ENCODE peak calls at places on chromosomes 13 and 19, in four cellular contexts. Y is esophagus muscularis mucosa, O is keratinocyte, E is SK-N-SH. H is an unnamed sample.

GRCh38 chr13:101449971-101450748 is 2.3 kb upstream of the ITGBL1 start:
- DNase-seq in Y (no peak), O (peak; percentile 79), E (no peak), H (no peak)

GRCh38 chr13:43058318-43058674 is 34.9 kb downstream of the DNAJC15 start:
- DNase-seq in Y (no peak), O (peak; percentile 95), E (no peak), H (peak; percentile 95)

GRCh38 chr13:39820606-39821005 is 165.1 kb downstream of the COG6 start:
- DNase-seq in Y (no peak), O (no peak), E (no peak), H (no peak)

GRCh38 chr19:40907968-40908735 is 26.1 kb upstream of the CYP2A7 start:
- DNase-seq in Y (no peak), O (no peak), E (no peak), H (no peak)

GRCh38 chr13:113083402-113084061 is 22.1 kb upstream of the F7 start:
- DNase-seq in Y (no peak), O (no peak), E (no peak), H (no peak)

GRCh38 chr19:40627486-40628279 is 26.5 kb downstream of the LTBP4 start:
- DNase-seq in Y (no peak), O (no peak), E (peak; percentile 45), H (no peak)

GRCh38 chr13:107205318-107206112 is 637.6 kb upstream of the ARGLU1 start:
- DNase-seq in Y (no peak), O (no peak), E (peak; percentile 71), H (peak; percentile 91)

GRCh38 chr19:2477732-2478191 is 1.8 kb downstream of the GADD45B start:
- DNase-seq in Y (no peak), O (no peak), E (no peak), H (no peak)

GRCh38 chr13:83730674-83731073 is 151.6 kb downstream of the SLITRK1 start:
- DNase-seq in Y (no peak), O (no peak), E (no peak), H (no peak)

GRCh38 chr13:48844676-48845075 is 131.0 kb upstream of the FNDC3A start:
- DNase-seq in Y (no peak), O (no peak), E (no peak), H (no peak)

GRCh38 chr13:23421596-23421995 is 11.9 kb downstream of the SACS start:
- DNase-seq in Y (peak; percentile 77), O (no peak), E (no peak), H (no peak)

GRCh38 chr19:28727133-28727834 is 485.7 kb downstream of the UQCRFS1 start:
- DNase-seq in Y (no peak), O (no peak), E (peak; percentile 65), H (no peak)

GRCh38 chr19:4369109-4369887 is 25.9 kb downstream of the MPND start:
- DNase-seq in Y (no peak), O (peak; percentile 66), E (no peak), H (no peak)

GRCh38 chr13:37127706-37128241 is 22.3 kb upstream of the CSNK1A1L start:
- DNase-seq in Y (no peak), O (no peak), E (no peak), H (no peak)

GRCh38 chr19:49690656-49691242 is at the start of gene CPT1C:
- DNase-seq in Y (peak; percentile 94), O (no peak), E (peak; percentile 96), H (peak; percentile 91)

GRCh38 chr19:16336571-16336970 is 11.9 kb downstream of the KLF2 start:
- DNase-seq in Y (no peak), O (no peak), E (no peak), H (no peak)

GRCh38 chr19:31351212-31352193 is 2.3 kb upstream of the TSHZ3 start:
- DNase-seq in Y (no peak), O (no peak), E (peak; percentile 74), H (no peak)

GRCh38 chr13:34128661-34129060 is 310.7 kb downstream of the RFC3 start:
- DNase-seq in Y (no peak), O (no peak), E (no peak), H (no peak)

GRCh38 chr13:48653074-48654054 is at the start of gene CYSLTR2:
- DNase-seq in Y (peak; percentile 55), O (no peak), E (peak; percentile 32), H (no peak)

GRCh38 chr13:27857271-27857670 is 62.5 kb upstream of the PDX1 start:
- DNase-seq in Y (peak; percentile 26), O (no peak), E (no peak), H (no peak)

GRCh38 chr13:51806571-51806970 is 2.6 kb upstream of the DHRS12 start:
- DNase-seq in Y (no peak), O (no peak), E (no peak), H (no peak)

GRCh38 chr13:95676100-95676774 is 702 bp upstream of the DNAJC3 start:
- DNase-seq in Y (no peak), O (no peak), E (no peak), H (no peak)

GRCh38 chr13:99228737-99229691 is 28.4 kb downstream of the UBAC2 start:
- DNase-seq in Y (no peak), O (peak; percentile 57), E (peak; percentile 41), H (no peak)

GRCh38 chr19:56091066-56091490 is 30.0 kb downstream of the ZNF787 start:
- DNase-seq in Y (no peak), O (no peak), E (no peak), H (no peak)

GRCh38 chr19:55156202-55157063 is 1.1 kb downstream of the TNNI3 start:
- DNase-seq in Y (no peak), O (no peak), E (peak; percentile 92), H (no peak)

GRCh38 chr13:26965976-26966375 is 205.4 kb upstream of the GPR12 start:
- DNase-seq in Y (no peak), O (no peak), E (no peak), H (no peak)

GRCh38 chr19:45790942-45791341 is 1.7 kb downstream of the DMWD start:
- DNase-seq in Y (no peak), O (no peak), E (no peak), H (no peak)

GRCh38 chr19:11378319-11379189 is 4.1 kb downstream of the SWSAP1 start:
- DNase-seq in Y (no peak), O (no peak), E (peak; percentile 72), H (no peak)

GRCh38 chr19:44796701-44797115 is 12.2 kb upstream of the BCAM start:
- DNase-seq in Y (no peak), O (no peak), E (no peak), H (no peak)

GRCh38 chr19:33174186-33174585 is 19.9 kb upstream of the LRP3 start:
- DNase-seq in Y (no peak), O (no peak), E (no peak), H (no peak)

GRCh38 chr19:33176670-33177416 is 17.3 kb upstream of the LRP3 start:
- DNase-seq in Y (peak; percentile 100), O (peak; percentile 95), E (peak; percentile 97), H (peak; percentile 99)

GRCh38 chr19:33177417-33177976 is 16.6 kb upstream of the LRP3 start:
- DNase-seq in Y (no peak), O (no peak), E (peak; percentile 77), H (no peak)

GRCh38 chr19:33175156-33175782 is 18.9 kb upstream of the LRP3 start:
- DNase-seq in Y (no peak), O (no peak), E (no peak), H (no peak)

GRCh38 chr19:33175886-33176669 is 18.1 kb upstream of the LRP3 start:
- DNase-seq in Y (no peak), O (no peak), E (peak; percentile 75), H (no peak)
- TF ChIP-seq CTCF in Y (no peak), O (no peak), E (no peak), H (no peak)

DNA sequence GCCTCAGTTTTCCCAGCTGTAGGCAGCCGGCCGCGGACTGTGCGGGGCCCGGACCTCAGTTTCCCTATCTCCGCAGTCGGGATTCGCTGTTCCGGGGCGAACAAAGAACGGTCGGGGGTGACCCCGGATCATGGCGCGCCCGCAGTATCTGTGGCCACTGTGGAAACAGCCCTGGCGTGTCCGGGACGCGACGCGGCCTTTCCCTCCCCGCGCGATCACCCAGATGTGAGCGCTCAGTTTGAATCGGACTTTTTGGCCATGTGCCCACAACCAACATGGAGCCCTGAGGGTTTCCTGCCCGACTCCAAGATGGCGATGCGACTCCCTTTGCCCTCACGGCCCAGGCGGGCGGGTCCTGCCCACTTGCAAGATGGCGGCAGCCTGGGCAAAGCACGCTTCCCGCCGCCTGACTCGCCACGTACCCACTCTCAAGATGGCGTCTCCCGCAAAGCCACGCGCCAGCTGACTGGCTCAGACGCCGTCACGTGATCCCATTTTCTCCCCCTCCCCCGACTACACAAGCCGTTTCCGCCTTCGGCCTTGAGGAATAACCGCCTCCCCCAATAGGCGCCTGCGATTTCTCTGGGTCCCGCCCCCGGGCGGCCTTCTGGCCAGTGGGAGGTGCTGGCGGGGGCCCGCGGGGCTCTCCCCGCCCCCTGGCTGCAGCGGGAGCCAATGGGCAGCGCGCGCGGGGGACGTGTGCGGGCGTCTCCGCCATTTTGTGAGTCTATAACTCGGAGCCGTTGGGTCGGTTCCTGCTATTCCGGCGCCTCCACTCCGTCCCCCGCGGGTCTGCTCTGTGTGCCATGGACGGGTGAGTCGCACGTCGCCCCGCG is at the start of gene PTBP1:
- DNase-seq in Y (peak; percentile 100), O (peak; percentile 100), E (peak; percentile 97), H (peak; percentile 100)
- TF ChIP-seq CTCF in Y (peak; percentile 19), O (no peak), E (no peak), H (peak; percentile 26)

GRCh38 chr19:43425567-43426392 is 11.1 kb downstream of the TEX101 start:
- DNase-seq in Y (no peak), O (no peak), E (no peak), H (no peak)
- TF ChIP-seq CTCF in Y (no peak), O (peak; percentile 72), E (peak; percentile 57), H (peak; percentile 43)

GRCh38 chr13:57557979-57558529 is 73.5 kb upstream of the PCDH17 start:
- DNase-seq in Y (no peak), O (no peak), E (peak; percentile 2), H (no peak)
- TF ChIP-seq CTCF in Y (no peak), O (no peak), E (peak; percentile 58), H (peak; percentile 46)

DNA sequence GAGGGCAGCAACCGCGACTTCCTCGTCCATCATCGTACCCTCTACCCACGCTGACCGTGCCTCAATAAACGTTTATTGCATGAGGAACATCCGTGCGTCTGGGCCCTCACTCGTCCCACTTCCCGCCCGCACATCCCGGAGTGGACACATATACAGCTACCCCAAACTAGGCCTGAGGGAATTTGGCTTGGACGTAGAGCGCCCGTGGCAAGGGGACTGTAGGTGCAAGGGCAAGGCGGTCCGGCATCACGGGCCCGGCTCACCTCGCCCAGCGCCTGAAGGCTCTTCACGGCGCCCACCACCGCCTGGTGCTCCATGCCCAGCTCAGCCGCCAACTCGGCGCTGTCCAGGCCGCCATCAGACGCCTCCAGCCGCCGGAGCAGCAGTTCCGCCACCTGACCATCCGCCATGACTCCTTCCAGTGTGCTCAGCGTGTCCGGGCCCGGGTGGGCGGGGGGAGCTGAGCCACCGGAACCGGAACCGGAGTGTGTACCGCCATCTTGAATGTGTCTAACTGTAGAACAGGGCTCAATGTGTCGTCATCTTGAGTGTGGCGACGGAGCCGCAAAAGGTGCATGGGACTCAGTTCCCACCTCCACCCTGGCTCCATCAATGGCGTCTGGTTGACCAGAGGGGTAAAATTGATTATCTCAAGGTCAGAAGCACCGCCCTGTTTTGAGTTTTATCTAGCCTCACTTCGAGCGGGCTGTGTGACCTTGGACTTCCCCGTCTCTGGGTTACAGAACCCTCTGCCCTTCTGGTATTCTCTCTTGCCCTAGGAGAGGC is at the start of gene FARSA:
- DNase-seq in Y (peak; percentile 97), O (no peak), E (peak; percentile 92), H (peak; percentile 95)
- TF ChIP-seq CTCF in Y (no peak), O (no peak), E (no peak), H (no peak)

H was measured in osteocyte.